ENCODE peak calls at places on chromosomes 2 and 18, in four cellular contexts. O, G, M and X are unnamed samples.

GRCh38 chr2:176653856-176654443 is 384.7 kb downstream of the MTX2 start:
- DNase-seq in O (no peak), G (peak; percentile 70), M (peak; percentile 75), X (peak; percentile 11)

GRCh38 chr18:48948112-48949050 is 2.4 kb downstream of the SMAD7 start:
- DNase-seq in O (no peak), G (peak; percentile 60), M (peak; percentile 67), X (peak; percentile 48)

GRCh38 chr2:187986392-187987105 is 305.1 kb upstream of the GULP1 start:
- DNase-seq in O (no peak), G (peak; percentile 48), M (no peak), X (no peak)

GRCh38 chr2:177207101-177207500 is 5.5 kb upstream of the HNRNPA3 start:
- DNase-seq in O (no peak), G (no peak), M (no peak), X (no peak)

GRCh38 chr2:96146881-96147592 is 1.8 kb upstream of the DUSP2 start:
- DNase-seq in O (no peak), G (no peak), M (peak; percentile 19), X (peak; percentile 35)

GRCh38 chr2:73979021-73979420 is 5.7 kb upstream of the TET3 start:
- DNase-seq in O (no peak), G (no peak), M (no peak), X (peak; percentile 57)

GRCh38 chr2:37627715-37628114 is 43.7 kb downstream of the CDC42EP3 start:
- DNase-seq in O (no peak), G (no peak), M (no peak), X (no peak)

GRCh38 chr2:105102963-105103421 is 65.1 kb downstream of the MRPS9 start:
- DNase-seq in O (peak; percentile 85), G (no peak), M (no peak), X (no peak)

GRCh38 chr18:36427369-36427768 is 129.9 kb downstream of the FHOD3 start:
- DNase-seq in O (no peak), G (no peak), M (no peak), X (no peak)